ENCODE peak calls at places on chromosomes 16 and 17, in four cellular contexts. One of them, this sample, is unnamed.

GRCh38 chr17:72943826-72944689 is 148.4 kb downstream of the SLC39A11 start:
- DNase-seq in ACHN: no peak
- DNase-seq in nephron progenitor cell: no peak
- DNase-seq in colonic mucosa: no peak
- DNase-seq in this sample: no peak

GRCh38 chr16:85033153-85033552 is 5.6 kb downstream of the KIAA0513 start:
- DNase-seq in ACHN: no peak
- DNase-seq in nephron progenitor cell: no peak
- DNase-seq in colonic mucosa: no peak
- DNase-seq in this sample: no peak

GRCh38 chr17:4313482-4314114 is 49.8 kb upstream of the ANKFY1 start:
- DNase-seq in ACHN: no peak
- DNase-seq in nephron progenitor cell: no peak
- DNase-seq in colonic mucosa: no peak
- DNase-seq in this sample: no peak

GRCh38 chr17:62966426-62967110 is 533 bp downstream of the TANC2 start:
- DNase-seq in ACHN: peak
- DNase-seq in nephron progenitor cell: peak
- DNase-seq in colonic mucosa: peak
- DNase-seq in this sample: peak

GRCh38 chr17:82356028-82356427 is 3.0 kb upstream of the TEX19 start:
- DNase-seq in ACHN: peak
- DNase-seq in nephron progenitor cell: no peak
- DNase-seq in colonic mucosa: no peak
- DNase-seq in this sample: no peak

GRCh38 chr17:28928061-28928460 is 23.3 kb downstream of the PHF12 start:
- DNase-seq in ACHN: peak
- DNase-seq in nephron progenitor cell: no peak
- DNase-seq in colonic mucosa: no peak
- DNase-seq in this sample: no peak

GRCh38 chr17:72362466-72363335 is 241.9 kb downstream of the SOX9 start:
- DNase-seq in ACHN: no peak
- DNase-seq in nephron progenitor cell: no peak
- DNase-seq in colonic mucosa: no peak
- DNase-seq in this sample: no peak

GRCh38 chr17:77707546-77707945 is 251.0 kb upstream of the TNRC6C start:
- DNase-seq in ACHN: no peak
- DNase-seq in nephron progenitor cell: no peak
- DNase-seq in colonic mucosa: peak
- DNase-seq in this sample: no peak

GRCh38 chr17:42586514-42587230 is 9.1 kb upstream of the PSMC3IP start:
- DNase-seq in ACHN: no peak
- DNase-seq in nephron progenitor cell: no peak
- DNase-seq in colonic mucosa: no peak
- DNase-seq in this sample: no peak

GRCh38 chr16:86042996-86043725 is 144.2 kb downstream of the IRF8 start:
- DNase-seq in ACHN: no peak
- DNase-seq in nephron progenitor cell: no peak
- DNase-seq in colonic mucosa: no peak
- DNase-seq in this sample: no peak

GRCh38 chr16:84832488-84833141 is 12.8 kb downstream of the CRISPLD2 start:
- DNase-seq in ACHN: peak
- DNase-seq in nephron progenitor cell: no peak
- DNase-seq in colonic mucosa: peak
- DNase-seq in this sample: no peak

GRCh38 chr16:84461504-84462295 is 42.8 kb downstream of the MEAK7 start:
- DNase-seq in ACHN: no peak
- DNase-seq in nephron progenitor cell: no peak
- DNase-seq in colonic mucosa: no peak
- DNase-seq in this sample: no peak

GRCh38 chr16:86072328-86073102 is 173.6 kb downstream of the IRF8 start:
- DNase-seq in ACHN: peak
- DNase-seq in nephron progenitor cell: peak
- DNase-seq in colonic mucosa: peak
- DNase-seq in this sample: peak

GRCh38 chr17:57985675-57985974 is 2.4 kb downstream of the VEZF1 start:
- DNase-seq in ACHN: peak
- DNase-seq in nephron progenitor cell: no peak
- DNase-seq in colonic mucosa: no peak
- DNase-seq in this sample: no peak

GRCh38 chr16:57531635-57532220 is 4.6 kb downstream of the CCDC102A start:
- DNase-seq in ACHN: no peak
- DNase-seq in nephron progenitor cell: no peak
- DNase-seq in colonic mucosa: no peak
- DNase-seq in this sample: no peak

This sample was measured in 8988T.